ENCODE peak calls at places on chromosomes 6 and 20, in ten cellular contexts. G is ACHN; E is trophoblast cell; M is K562; Y is neural crest cell; R is CD8-positive, alpha-beta T cell; P is T-helper 9 cell; A is heart right ventricle; Q is C1 segment of cervical spinal cord; V is cardiac muscle cell. X is an unnamed sample.
A peak's percentile ranks its signal among the peaks of the same experiment; 100 is the strongest.

GRCh38 chr20:13348301-13349239 is 127.5 kb downstream of the ISM1 start:
- DNase-seq in M (no peak), E (no peak), V (peak; percentile 15), Q (no peak), G (no peak), R (no peak), P (no peak), A (no peak), Y (no peak), X (no peak)

GRCh38 chr20:16919841-16920240 is 171.7 kb downstream of the OTOR start:
- DNase-seq in V (no peak), Y (no peak), A (no peak), R (no peak), P (no peak), M (no peak), E (no peak), G (no peak), Q (no peak), X (no peak)

GRCh38 chr20:17749628-17749978 is 49.8 kb downstream of the BANF2 start:
- DNase-seq in R (no peak), Q (no peak), A (no peak), P (no peak), E (no peak), G (no peak), M (no peak), V (no peak), Y (no peak), X (no peak)

GRCh38 chr6:142933701-142934100 is 11.3 kb downstream of the HIVEP2 start:
- DNase-seq in Q (no peak), V (no peak), E (no peak), A (no peak), R (no peak), M (no peak), P (no peak), G (no peak), Y (no peak), X (no peak)

GRCh38 chr20:35020108-35021031 is 64.7 kb downstream of the MYH7B start:
- DNase-seq in V (peak; percentile 21), M (no peak), E (no peak), A (no peak), P (no peak), Q (no peak), R (no peak), Y (no peak), G (no peak), X (no peak)

GRCh38 chr6:47603995-47604394 is 94.4 kb upstream of the ADGRF4 start:
- DNase-seq in E (no peak), V (peak; percentile 22), G (no peak), Q (no peak), Y (no peak), R (no peak), A (no peak), M (no peak), P (no peak), X (no peak)

GRCh38 chr6:63750400-63750799 is 114.8 kb downstream of the PHF3 start:
- DNase-seq in Y (no peak), E (no peak), R (no peak), G (no peak), P (no peak), V (no peak), Q (no peak), M (no peak), A (no peak), X (no peak)

GRCh38 chr20:53828673-53829085 is 235.0 kb upstream of the ZNF217 start:
- DNase-seq in A (no peak), V (peak; percentile 91), E (no peak), R (no peak), M (peak; percentile 37), Q (no peak), P (no peak), G (peak; percentile 63), Y (no peak), X (peak; percentile 40)

GRCh38 chr6:71326611-71327010 is 38.0 kb downstream of the OGFRL1 start:
- DNase-seq in Y (no peak), R (no peak), P (no peak), E (no peak), A (no peak), Q (no peak), G (no peak), V (no peak), M (no peak), X (no peak)

GRCh38 chr6:98894810-98895209 is 52.9 kb downstream of the FBXL4 start:
- DNase-seq in R (no peak), Y (no peak), E (no peak), A (no peak), G (no peak), V (peak; percentile 4), M (no peak), Q (no peak), P (no peak), X (no peak)

GRCh38 chr6:137191238-137191637 is 17.8 kb upstream of the IL22RA2 start:
- DNase-seq in R (no peak), P (no peak), Y (no peak), V (no peak), E (no peak), M (no peak), Q (no peak), A (no peak), G (no peak), X (no peak)

GRCh38 chr6:32906539-32906938 is 34.3 kb downstream of the HLA-DMB start:
- DNase-seq in V (peak; percentile 20), M (no peak), Q (no peak), R (no peak), Y (no peak), E (no peak), P (no peak), G (peak; percentile 84), A (no peak), X (no peak)

GRCh38 chr6:2503816-2504494 is 246.8 kb downstream of the MYLK4 start:
- DNase-seq in E (peak; percentile 87), V (peak; percentile 95), M (no peak), A (no peak), Q (no peak), G (no peak), R (no peak), P (no peak), Y (no peak), X (no peak)

GRCh38 chr6:89350281-89351037 is 2.1 kb downstream of the UBE2J1 start:
- DNase-seq in E (peak; percentile 52), A (no peak), M (no peak), R (no peak), Q (no peak), Y (no peak), G (no peak), P (no peak), V (peak; percentile 56), X (no peak)

X was measured in HEK293T.